ENCODE peak calls at places on chromosomes 4 and X, in seven cellular contexts. T is lower lobe of right lung, S is OCI-LY7, Q is neuronal stem cell, B is IMR-90, M is left lung, G is adrenal gland. F is an unnamed sample. For H3K9me3, the result is how much of the 10 kb centered on the place peaks cover.

GRCh38 chr4:79467246-79467932 is 59.4 kb upstream of the GK2 start:
- DNase-seq in T (no peak), S (no peak), Q (no peak), B (no peak), M (no peak), G (no peak), F (no peak)

GRCh38 chrX:152895724-152896420 is 2.0 kb upstream of the ZNF185 start:
- DNase-seq in T (no peak), S (no peak), Q (no peak), B (no peak), M (peak), G (no peak), F (peak)

GRCh38 chr4:75042601-75043208 is 109.8 kb downstream of the PARM1 start:
- DNase-seq in T (no peak), S (no peak), Q (no peak), B (no peak), M (no peak), G (no peak), F (no peak)

GRCh38 chr4:1026115-1026514 is 14.7 kb downstream of the FGFRL1 start:
- DNase-seq in T (no peak), S (peak), Q (no peak), B (peak), M (no peak), G (peak), F (no peak)

GRCh38 chrX:154714925-154715324 is 36.0 kb downstream of the GAB3 start:
- DNase-seq in T (no peak), S (peak), Q (peak), B (peak), M (no peak), G (peak), F (no peak)

GRCh38 chrX:43707812-43708548 is 51.9 kb downstream of the MAOA start:
- DNase-seq in T (peak), S (no peak), Q (no peak), B (no peak), M (no peak), G (peak), F (no peak)

GRCh38 chr4:115850799-115851509 is 737.5 kb upstream of the NDST4 start:
- DNase-seq in T (no peak), S (no peak), Q (no peak), B (no peak), M (no peak), G (no peak), F (peak)

GRCh38 chr4:180665994-180666818 is 1577.0 kb upstream of the TENM3 start:
- DNase-seq in T (no peak), S (peak), Q (peak), B (peak), M (no peak), G (peak), F (no peak)

GRCh38 chr4:142812091-142812490 is 34.0 kb downstream of the INPP4B start:
- DNase-seq in T (no peak), S (no peak), Q (no peak), B (no peak), M (no peak), G (no peak), F (no peak)

GRCh38 chrX:121307441-121307840 is 260.0 kb downstream of the GLUD2 start:
- DNase-seq in T (no peak), S (no peak), Q (no peak), B (no peak), M (no peak), G (no peak), F (no peak)

DNA sequence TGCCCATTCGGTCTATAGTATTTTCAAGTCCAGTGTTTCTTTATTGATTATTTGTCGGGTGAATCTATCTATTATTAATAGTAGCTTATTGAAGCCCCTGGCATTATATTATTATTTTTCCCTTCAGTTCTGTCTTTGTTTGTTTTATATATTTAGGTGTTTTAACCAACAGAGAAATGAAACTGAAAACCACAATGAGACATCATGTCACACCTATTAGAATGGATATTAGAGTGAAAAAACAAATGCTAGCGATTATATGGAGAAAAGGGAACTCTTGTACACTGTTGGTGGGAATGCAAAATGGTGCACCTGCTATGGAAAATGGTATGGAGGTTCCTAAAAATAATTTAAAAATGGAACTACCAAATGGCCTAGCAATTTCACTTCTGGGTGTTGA is 272.5 kb downstream of the ADAM29 start:
- DNase-seq in T (no peak), S (no peak), Q (no peak), B (no peak), M (no peak), G (no peak), F (no peak)
- H3K9me3 ChIP-seq in T (under half), S (under half), Q (under half), B (under half), M (under half), G (under half), F (under half)

DNA sequence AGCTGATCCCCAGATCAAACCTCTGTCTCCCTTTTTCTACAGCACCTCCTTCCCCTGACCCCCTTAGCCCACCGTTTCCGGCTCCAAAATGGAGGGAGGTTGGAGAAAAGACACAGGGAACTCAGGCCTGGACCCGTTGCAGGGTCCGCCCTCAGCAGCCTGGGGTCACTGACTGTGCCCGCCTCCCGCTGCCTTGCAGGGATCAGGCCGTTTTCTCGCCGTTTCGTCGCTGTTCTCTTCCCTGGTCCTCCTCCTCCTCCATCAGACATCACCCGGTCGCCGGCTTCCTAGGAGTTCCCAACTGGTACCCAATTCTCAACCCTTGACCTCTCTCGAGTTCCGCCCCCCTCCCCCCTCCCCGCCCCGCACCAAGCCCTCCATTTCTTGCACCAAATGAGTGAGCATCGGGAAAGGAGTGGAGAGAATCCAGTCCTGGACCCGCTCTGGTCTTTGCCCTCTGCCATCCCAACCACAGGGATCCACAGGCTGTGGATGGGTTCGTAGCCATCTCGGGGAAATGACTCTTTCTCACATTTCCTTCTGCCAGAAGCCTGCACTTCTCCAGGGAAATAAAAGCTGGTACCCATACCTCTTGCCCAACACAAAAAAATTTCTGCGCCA is 493 bp downstream of the TCEAL5 start:
- DNase-seq in T (no peak), S (no peak), Q (no peak), B (no peak), M (no peak), G (no peak), F (peak)
- H3K4me3 ChIP-seq in T (no peak), S (no peak), Q (peak), B (no peak), M (no peak), G (no peak), F (peak)

GRCh38 chr4:30256105-30256828 is 463.9 kb upstream of the PCDH7 start:
- DNase-seq in T (no peak), S (no peak), Q (no peak), B (no peak), M (no peak), G (peak), F (no peak)
- H3K9me3 ChIP-seq in T (under half), S (under half), Q (under half), B (under half), M (under half), G (under half), F (under half)

GRCh38 chr4:6727081-6727942 is 11.3 kb downstream of the BLOC1S4 start:
- DNase-seq in T (no peak), S (no peak), Q (peak), B (no peak), M (no peak), G (peak), F (peak)
- H3K4me3 ChIP-seq in T (no peak), S (no peak), Q (no peak), B (no peak), M (no peak), G (no peak), F (no peak)

GRCh38 chr4:28479666-28480065 is 1619.0 kb downstream of the STIM2 start:
- DNase-seq in T (no peak), S (no peak), Q (no peak), B (no peak), M (no peak), G (no peak), F (no peak)
- H3K9me3 ChIP-seq in T (under half), S (under half), Q (under half), B (under half), M (under half), G (under half), F (under half)

GRCh38 chr4:121951570-121952110 is at the start of gene TRPC3:
- DNase-seq in T (peak), S (peak), Q (peak), B (peak), M (peak), G (no peak), F (peak)

GRCh38 chr4:121950212-121950679 is 1.6 kb downstream of the TRPC3 start:
- DNase-seq in T (peak), S (peak), Q (peak), B (peak), M (peak), G (peak), F (peak)

GRCh38 chr4:121950680-121951569 is 935 bp downstream of the TRPC3 start:
- DNase-seq in T (peak), S (no peak), Q (peak), B (peak), M (peak), G (no peak), F (peak)

GRCh38 chr4:121953860-121954259 is 2.0 kb upstream of the TRPC3 start:
- DNase-seq in T (no peak), S (no peak), Q (no peak), B (no peak), M (no peak), G (no peak), F (no peak)

GRCh38 chr4:121952290-121952689 is 430 bp upstream of the TRPC3 start:
- DNase-seq in T (no peak), S (no peak), Q (no peak), B (no peak), M (no peak), G (no peak), F (no peak)
- H3K4me3 ChIP-seq in T (peak), S (no peak), Q (no peak), B (peak), M (peak), G (no peak), F (peak)

GRCh38 chrX:48726596-48726995 is 30.1 kb downstream of the SUV39H1 start:
- DNase-seq in T (no peak), S (no peak), Q (no peak), B (no peak), M (no peak), G (no peak), F (no peak)

GRCh38 chrX:48728653-48729052 is 32.1 kb downstream of the SUV39H1 start:
- DNase-seq in T (no peak), S (no peak), Q (no peak), B (no peak), M (no peak), G (no peak), F (no peak)
- H3K9me3 ChIP-seq in T (under half), S (under half), Q (under half), B (under half), M (under half), G (under half), F (under half)

GRCh38 chr4:71607780-71608673 is 175.9 kb downstream of the GC start:
- DNase-seq in T (no peak), S (no peak), Q (no peak), B (peak), M (no peak), G (no peak), F (no peak)
- H3K4me3 ChIP-seq in T (no peak), S (no peak), Q (no peak), B (no peak), M (no peak), G (no peak), F (no peak)

DNA sequence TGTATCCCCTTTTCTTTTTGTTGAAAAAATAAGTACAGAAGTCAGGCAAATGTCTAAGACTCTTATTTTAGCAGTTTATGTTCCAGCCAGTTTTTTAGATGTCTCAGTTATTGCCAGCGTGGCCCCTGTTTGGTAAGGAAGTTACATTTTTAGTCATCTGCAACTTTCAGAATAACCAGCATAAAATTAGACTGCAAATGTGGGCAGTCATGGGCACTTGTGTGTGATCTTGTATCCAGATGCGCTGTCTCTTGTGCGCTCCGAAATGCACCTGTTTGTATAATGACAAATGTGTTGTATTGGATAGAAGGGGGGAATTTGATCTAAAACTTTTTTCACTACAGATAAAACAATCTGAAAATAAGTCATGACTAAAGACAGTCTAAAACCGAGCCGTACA is 44.3 kb upstream of the CLCN4 start:
- DNase-seq in T (no peak), S (peak), Q (no peak), B (no peak), M (no peak), G (no peak), F (no peak)
- H3K9me3 ChIP-seq in T (under half), S (under half), Q (under half), B (under half), M (under half), G (under half), F (under half)

GRCh38 chr4:153464068-153464467 is 2.1 kb upstream of the TMEM131L start:
- DNase-seq in T (no peak), S (no peak), Q (no peak), B (peak), M (no peak), G (no peak), F (no peak)

GRCh38 chr4:153465922-153466636 is at the start of gene TMEM131L:
- DNase-seq in T (peak), S (peak), Q (peak), B (peak), M (peak), G (peak), F (peak)

GRCh38 chr4:153466637-153467153 is 535 bp downstream of the TMEM131L start:
- DNase-seq in T (no peak), S (peak), Q (no peak), B (no peak), M (no peak), G (no peak), F (peak)

GRCh38 chr4:153465583-153465921 is 608 bp upstream of the TMEM131L start:
- DNase-seq in T (peak), S (peak), Q (no peak), B (peak), M (peak), G (peak), F (peak)

GRCh38 chr4:153465145-153465544 is 1.0 kb upstream of the TMEM131L start:
- DNase-seq in T (no peak), S (peak), Q (no peak), B (no peak), M (no peak), G (no peak), F (no peak)
- H3K4me3 ChIP-seq in T (peak), S (peak), Q (no peak), B (no peak), M (peak), G (peak), F (no peak)

F was measured in right cardiac atrium.